ENCODE peak calls at places on chromosomes 5 and 9, in five cellular contexts. V is HepG2, D is HCT116, O is GM12878, W is K562. G is an unnamed sample.

GRCh38 chr5:23269981-23270380 is 237.4 kb upstream of the PRDM9 start:
- DNase-seq in V (no peak), D (no peak), O (no peak), W (no peak), G (no peak)

GRCh38 chr9:14246951-14247350 is 67.0 kb downstream of the NFIB start:
- DNase-seq in V (no peak), D (no peak), O (no peak), W (no peak), G (no peak)

GRCh38 chr5:61098251-61098650 is 64.0 kb downstream of the SMIM15 start:
- DNase-seq in V (no peak), D (no peak), O (no peak), W (peak; percentile 10), G (no peak)

GRCh38 chr5:57718155-57718554 is 235.5 kb upstream of the ACTBL2 start:
- DNase-seq in V (peak; percentile 85), D (no peak), O (no peak), W (no peak), G (no peak)

GRCh38 chr5:25850581-25850980 is 1187.8 kb downstream of the CDH9 start:
- DNase-seq in V (no peak), D (no peak), O (no peak), W (no peak), G (peak; percentile 17)

GRCh38 chr9:116154334-116154975 is 864 bp downstream of the PAPPA start:
- DNase-seq in V (no peak), D (no peak), O (no peak), W (no peak), G (no peak)

GRCh38 chr5:147939431-147940114 is 33.2 kb upstream of the C5orf46 start:
- DNase-seq in V (no peak), D (no peak), O (no peak), W (no peak), G (no peak)

GRCh38 chr5:173721259-173722232 is 105.1 kb upstream of the BOD1 start:
- DNase-seq in V (no peak), D (no peak), O (no peak), W (no peak), G (no peak)

GRCh38 chr5:52657231-52657645 is 130.5 kb upstream of the ITGA1 start:
- DNase-seq in V (peak; percentile 18), D (peak; percentile 42), O (no peak), W (peak; percentile 10), G (no peak)

GRCh38 chr5:83922699-83923098 is 202.0 kb upstream of the HAPLN1 start:
- DNase-seq in V (no peak), D (no peak), O (no peak), W (no peak), G (no peak)

GRCh38 chr9:83034026-83034425 is 28.9 kb downstream of the RASEF start:
- DNase-seq in V (no peak), D (no peak), O (no peak), W (no peak), G (no peak)

GRCh38 chr5:179375236-179375685 is 30.0 kb upstream of the ADAMTS2 start:
- DNase-seq in V (no peak), D (no peak), O (no peak), W (no peak), G (no peak)

GRCh38 chr9:118522093-118523028 is 818.2 kb downstream of the TLR4 start:
- DNase-seq in V (peak; percentile 8), D (no peak), O (peak; percentile 34), W (peak; percentile 11), G (peak; percentile 67)

GRCh38 chr5:128535225-128535624 is 2.8 kb downstream of the FBN2 start:
- DNase-seq in V (no peak), D (no peak), O (no peak), W (no peak), G (no peak)

GRCh38 chr9:125608488-125609224 is 98.4 kb downstream of the MAPKAP1 start:
- DNase-seq in V (no peak), D (no peak), O (no peak), W (no peak), G (no peak)

GRCh38 chr9:37997636-37998374 is 71.2 kb downstream of the SHB start:
- DNase-seq in V (no peak), D (no peak), O (no peak), W (no peak), G (no peak)

GRCh38 chr5:122156724-122157325 is 27.5 kb downstream of the ZNF474 start:
- DNase-seq in V (peak; percentile 11), D (peak; percentile 18), O (no peak), W (no peak), G (no peak)

GRCh38 chr9:91949293-91949945 is 609 bp downstream of the ROR2 start:
- DNase-seq in V (no peak), D (no peak), O (no peak), W (peak; percentile 42), G (peak; percentile 71)

GRCh38 chr5:147509041-147509709 is 693 bp downstream of the DPYSL3 start:
- DNase-seq in V (no peak), D (no peak), O (no peak), W (no peak), G (peak; percentile 63)

GRCh38 chr9:36835271-36835996 is 198.6 kb downstream of the PAX5 start:
- DNase-seq in V (no peak), D (no peak), O (no peak), W (no peak), G (no peak)

GRCh38 chr9:37840560-37841194 is 40.1 kb downstream of the DCAF10 start:
- DNase-seq in V (no peak), D (peak; percentile 1), O (no peak), W (no peak), G (no peak)

GRCh38 chr9:90458485-90458884 is 184.1 kb downstream of the DIRAS2 start:
- DNase-seq in V (peak; percentile 78), D (peak; percentile 16), O (no peak), W (peak; percentile 4), G (no peak)

GRCh38 chr5:140253985-140254384 is 48.9 kb downstream of the PFDN1 start:
- DNase-seq in V (peak; percentile 15), D (no peak), O (no peak), W (no peak), G (no peak)

GRCh38 chr5:37015795-37016666 is 139.5 kb downstream of the NIPBL start:
- DNase-seq in V (no peak), D (no peak), O (no peak), W (no peak), G (no peak)

GRCh38 chr5:15260347-15261278 is 239.4 kb upstream of the FBXL7 start:
- DNase-seq in V (no peak), D (no peak), O (no peak), W (no peak), G (no peak)

GRCh38 chr9:87336407-87336806 is 161.3 kb upstream of the DAPK1 start:
- DNase-seq in V (peak; percentile 46), D (no peak), O (no peak), W (peak; percentile 18), G (no peak)

GRCh38 chr9:31740705-31741104 is 643.7 kb upstream of the ACO1 start:
- DNase-seq in V (no peak), D (no peak), O (no peak), W (no peak), G (no peak)

GRCh38 chr5:138975098-138975847 is 100.1 kb upstream of the LRRTM2 start:
- DNase-seq in V (no peak), D (no peak), O (no peak), W (no peak), G (no peak)

GRCh38 chr9:34498511-34498910 is 24.3 kb downstream of the ENHO start:
- DNase-seq in V (no peak), D (no peak), O (no peak), W (no peak), G (no peak)
- TF ChIP-seq ATF3 in V (no peak), D (no peak), O (no peak), W (no peak), G (no peak)

DNA sequence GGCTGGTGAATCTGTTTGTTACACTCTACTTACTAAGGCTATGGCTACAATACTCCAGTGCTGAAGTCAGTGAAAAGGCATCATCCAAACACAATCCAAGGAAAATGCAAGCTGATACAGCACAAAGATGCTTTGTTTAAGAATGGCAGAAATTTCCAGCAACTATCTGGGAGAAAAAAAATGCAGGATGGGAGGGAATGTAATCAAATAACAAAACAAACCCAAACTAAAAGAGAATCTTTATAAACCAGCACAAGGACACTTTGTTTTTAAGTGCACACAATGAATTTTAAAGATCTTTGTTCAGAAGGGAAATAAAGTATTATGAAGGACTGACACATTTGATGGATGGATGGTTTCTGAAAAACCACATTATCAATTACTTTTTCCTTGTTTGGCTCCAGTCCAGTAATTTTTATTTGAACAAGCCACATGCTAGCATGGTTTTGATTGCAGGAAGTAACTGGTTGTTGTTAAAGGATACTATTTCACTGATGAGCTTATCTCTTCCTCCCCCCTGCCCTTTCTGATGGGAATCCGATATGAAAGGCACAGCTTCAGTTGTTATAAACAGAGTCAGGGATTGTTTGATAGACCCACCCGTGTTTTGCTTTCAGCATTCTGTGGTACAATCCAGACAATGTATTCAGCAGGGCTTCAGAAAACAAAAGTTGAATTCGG is 12.1 kb upstream of the TLE4 start:
- DNase-seq in V (no peak), D (no peak), O (no peak), W (no peak), G (no peak)
- TF ChIP-seq SIN3A in V (no peak), D (no peak), O (no peak), W (no peak), G (no peak)

DNA sequence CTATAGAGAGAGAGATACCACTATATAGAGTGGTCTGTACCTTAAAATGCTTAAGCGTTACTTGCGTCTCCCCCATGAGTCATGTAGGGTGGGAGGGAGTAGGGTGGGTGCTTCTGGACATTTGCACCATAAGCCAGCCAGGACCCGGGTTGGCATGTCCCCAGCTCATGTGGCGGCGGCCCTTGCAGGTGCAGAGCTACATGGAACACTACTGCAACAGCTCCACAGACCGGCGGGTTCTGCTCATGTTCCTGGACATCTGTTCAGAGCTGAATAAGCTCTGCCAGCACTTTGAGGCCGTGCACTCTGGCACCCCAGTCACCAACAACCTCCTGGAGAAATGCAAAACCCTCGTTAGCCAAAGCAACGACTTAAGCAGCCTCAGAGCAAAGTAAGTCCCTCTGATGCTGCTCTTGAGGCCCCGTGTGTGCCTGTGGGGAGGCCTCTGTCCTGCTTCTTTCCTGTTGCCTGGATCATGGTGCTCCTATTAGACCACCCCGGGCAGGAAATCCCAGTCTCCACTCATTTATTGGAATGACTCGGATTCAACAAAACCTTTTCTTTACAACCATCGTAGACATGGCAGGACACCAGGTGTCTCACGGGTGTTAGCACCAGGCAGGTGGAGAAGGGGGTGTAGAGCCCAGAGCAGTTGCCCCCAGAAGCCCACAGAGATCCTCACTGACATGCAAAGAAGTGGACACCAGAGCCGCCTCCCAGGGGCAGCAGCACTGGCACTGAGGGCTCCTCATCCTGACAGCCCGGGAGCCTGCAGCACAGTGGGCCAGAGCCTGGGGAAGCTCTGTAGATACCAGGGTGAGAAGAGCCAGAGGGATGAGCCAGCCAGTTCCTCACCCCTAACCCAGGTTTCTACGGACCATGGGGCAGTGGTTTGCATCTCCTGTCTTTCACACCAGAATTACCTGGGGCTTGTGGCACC is 8.8 kb downstream of the SPACA9 start:
- DNase-seq in V (no peak), D (no peak), O (no peak), W (no peak), G (no peak)
- TF ChIP-seq ATF3 in V (no peak), D (no peak), O (no peak), W (no peak), G (no peak)

GRCh38 chr9:68785965-68786364 is 80.9 kb downstream of the PIP5K1B start:
- DNase-seq in V (no peak), D (no peak), O (no peak), W (no peak), G (no peak)
- TF ChIP-seq SIN3A in V (no peak), D (no peak), O (no peak), W (no peak), G (no peak)